ENCODE peak calls at places on chromosomes 13 and 19, in six cellular contexts. Q, N, G, C, Y and P are unnamed samples.

GRCh38 chr13:111506621-111507020 is 186.2 kb downstream of the TEX29 start:
- DNase-seq in C (no peak), G (no peak), Y (no peak), Q (no peak), N (no peak), P (no peak)

GRCh38 chr13:54573186-54573585 is 1544.6 kb downstream of the OLFM4 start:
- DNase-seq in C (no peak), Q (no peak), G (no peak), Y (no peak), N (no peak), P (no peak)

GRCh38 chr13:111371720-111372119 is 51.3 kb downstream of the TEX29 start:
- DNase-seq in N (no peak), C (no peak), G (no peak), Q (no peak), Y (no peak), P (no peak)

GRCh38 chr13:83215627-83216026 is 666.6 kb downstream of the SLITRK1 start:
- DNase-seq in N (peak; percentile 76), C (peak; percentile 80), Y (no peak), G (no peak), Q (no peak), P (no peak)

GRCh38 chr13:31351376-31351775 is 151.6 kb downstream of the B3GLCT start:
- DNase-seq in N (no peak), Q (no peak), Y (no peak), G (no peak), C (no peak), P (no peak)

GRCh38 chr19:45952691-45953505 is 20.8 kb downstream of the NOVA2 start:
- DNase-seq in C (peak; percentile 62), Q (no peak), N (peak; percentile 43), G (peak; percentile 86), Y (peak; percentile 54), P (no peak)

GRCh38 chr19:56916528-56916927 is 76.0 kb upstream of the PEG3 start:
- DNase-seq in G (no peak), Y (no peak), Q (no peak), C (no peak), N (no peak), P (no peak)

GRCh38 chr13:29952245-29952644 is 101.8 kb upstream of the UBL3 start:
- DNase-seq in Y (no peak), Q (no peak), G (no peak), C (no peak), N (no peak), P (no peak)

GRCh38 chr13:40271511-40271910 is 394.9 kb downstream of the FOXO1 start:
- DNase-seq in C (no peak), Y (peak; percentile 19), Q (peak; percentile 77), N (no peak), G (no peak), P (no peak)

GRCh38 chr19:3785938-3786824 is at the start of gene MATK:
- DNase-seq in Q (no peak), N (no peak), C (no peak), Y (no peak), G (no peak), P (peak; percentile 53)

GRCh38 chr13:105804561-105805190 is 730.8 kb downstream of the EFNB2 start:
- DNase-seq in G (no peak), Y (no peak), C (peak; percentile 30), N (peak; percentile 22), Q (no peak), P (no peak)

GRCh38 chr19:35151273-35152065 is 3.1 kb upstream of the FXYD5 start:
- DNase-seq in G (no peak), Y (no peak), Q (no peak), N (no peak), C (no peak), P (no peak)

GRCh38 chr19:39871886-39872866 is 26.0 kb upstream of the FBL start:
- DNase-seq in C (no peak), Q (no peak), N (no peak), Y (no peak), G (no peak), P (no peak)

GRCh38 chr19:56964526-56964925 is 124.0 kb upstream of the PEG3 start:
- DNase-seq in N (no peak), C (no peak), Q (no peak), G (no peak), Y (no peak), P (no peak)

DNA sequence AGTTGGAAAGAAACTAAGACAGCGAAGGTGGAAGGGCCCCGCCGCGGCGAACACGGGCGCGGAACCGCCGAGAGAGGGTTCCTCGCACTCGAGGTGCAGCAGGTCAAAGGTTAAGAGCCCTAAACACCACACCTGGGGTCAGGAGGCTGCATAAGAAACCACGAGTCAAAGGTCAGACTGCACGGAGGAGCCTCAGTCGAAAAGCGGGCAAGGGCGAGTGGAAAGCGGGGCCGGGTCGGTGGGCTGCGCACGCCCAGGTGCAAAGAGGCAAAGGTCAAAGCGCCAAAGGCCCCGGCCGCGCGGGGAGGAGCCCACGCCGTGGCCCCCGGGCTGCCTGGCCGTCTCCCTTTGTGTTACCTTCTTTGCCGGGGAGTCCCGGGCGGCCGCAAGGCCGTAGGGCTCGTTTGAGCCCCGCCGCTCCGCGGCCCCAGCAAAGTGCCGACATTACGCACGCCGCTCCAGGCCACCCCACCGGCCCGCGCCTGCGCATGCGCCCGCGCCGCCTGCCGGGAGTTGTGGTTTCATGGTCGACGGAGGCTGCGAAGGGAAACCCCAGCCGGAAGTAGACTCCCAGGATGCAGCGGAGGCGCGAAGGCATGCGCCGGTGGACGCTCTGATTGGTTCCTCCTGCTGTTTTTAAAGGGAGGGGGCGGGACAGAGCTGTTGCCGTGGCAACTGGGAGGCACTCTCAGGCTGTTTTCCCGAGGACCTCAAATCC is at the start of gene POLRMT:
- DNase-seq in Y (peak; percentile 99), C (peak; percentile 99), Q (peak; percentile 99), G (peak; percentile 97), N (peak; percentile 98), P (peak; percentile 100)
- TF ChIP-seq CTCF in Y (peak; percentile 32), C (no peak), Q (no peak), G (no peak), N (no peak), P (no peak)

GRCh38 chr19:7637374-7638256 is 705 bp downstream of the STXBP2 start:
- DNase-seq in Y (peak; percentile 63), G (no peak), Q (no peak), C (peak; percentile 33), N (no peak), P (no peak)

GRCh38 chr19:7638802-7639465 is 2.0 kb downstream of the STXBP2 start:
- DNase-seq in C (no peak), Y (no peak), Q (no peak), G (no peak), N (no peak), P (peak; percentile 93)

GRCh38 chr19:7635670-7636069 is 1.2 kb upstream of the STXBP2 start:
- DNase-seq in Y (no peak), C (no peak), G (no peak), N (no peak), Q (no peak), P (no peak)

GRCh38 chr19:7636317-7636690 is 606 bp upstream of the STXBP2 start:
- DNase-seq in Q (no peak), G (no peak), N (no peak), C (no peak), Y (no peak), P (no peak)

DNA sequence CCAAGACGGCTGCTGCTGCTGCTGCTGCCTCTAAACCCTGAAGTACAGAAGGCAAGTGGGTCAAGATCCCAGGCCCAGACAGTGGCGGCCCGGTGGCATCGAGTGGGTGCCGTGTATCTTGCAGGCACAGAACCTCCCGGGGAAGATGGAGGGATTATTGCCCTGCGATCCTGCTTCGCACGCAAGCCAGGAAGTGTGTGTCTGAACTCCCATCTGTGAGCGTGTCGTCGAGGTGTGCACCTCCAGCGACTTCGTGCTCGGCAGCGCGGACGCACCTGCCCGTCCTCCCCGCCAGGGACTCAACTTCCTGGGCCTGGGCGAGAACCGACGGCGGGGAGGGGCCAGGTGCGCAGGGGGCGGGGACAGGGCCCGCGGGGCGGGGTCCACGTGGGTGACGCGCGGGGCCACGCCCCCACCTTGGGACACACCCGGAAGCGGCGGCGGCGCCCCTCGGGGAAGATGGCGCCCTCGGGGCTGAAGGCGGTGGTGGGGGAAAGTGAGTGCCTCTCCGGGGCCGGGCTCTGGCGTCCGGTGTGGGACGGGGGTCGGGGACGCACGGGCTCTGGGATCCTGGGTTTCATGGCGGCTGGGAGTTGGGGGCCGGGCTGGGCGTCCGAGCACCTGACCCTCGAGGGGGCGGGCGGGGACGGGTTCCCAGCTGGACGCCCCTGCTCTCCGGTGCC is at the start of gene STXBP2:
- DNase-seq in C (peak; percentile 31), Y (peak; percentile 93), G (peak; percentile 85), Q (no peak), N (no peak), P (no peak)
- TF ChIP-seq CTCF in C (no peak), Y (peak; percentile 59), G (peak; percentile 8), Q (no peak), N (no peak), P (no peak)

GRCh38 chr19:55674841-55675660 is at the start of gene EPN1:
- DNase-seq in Y (peak; percentile 98), Q (peak; percentile 98), N (peak; percentile 95), C (peak; percentile 96), G (peak; percentile 96), P (peak; percentile 96)

GRCh38 chr19:55676889-55677505 is 2.0 kb downstream of the EPN1 start:
- DNase-seq in Q (no peak), G (no peak), C (no peak), Y (no peak), N (no peak), P (no peak)

GRCh38 chr19:55675661-55676354 is 782 bp downstream of the EPN1 start:
- DNase-seq in Y (no peak), C (no peak), N (no peak), G (no peak), Q (no peak), P (no peak)

GRCh38 chr19:55677572-55678028 is 2.6 kb downstream of the EPN1 start:
- DNase-seq in G (no peak), Q (no peak), Y (peak; percentile 69), C (no peak), N (no peak), P (no peak)

DNA sequence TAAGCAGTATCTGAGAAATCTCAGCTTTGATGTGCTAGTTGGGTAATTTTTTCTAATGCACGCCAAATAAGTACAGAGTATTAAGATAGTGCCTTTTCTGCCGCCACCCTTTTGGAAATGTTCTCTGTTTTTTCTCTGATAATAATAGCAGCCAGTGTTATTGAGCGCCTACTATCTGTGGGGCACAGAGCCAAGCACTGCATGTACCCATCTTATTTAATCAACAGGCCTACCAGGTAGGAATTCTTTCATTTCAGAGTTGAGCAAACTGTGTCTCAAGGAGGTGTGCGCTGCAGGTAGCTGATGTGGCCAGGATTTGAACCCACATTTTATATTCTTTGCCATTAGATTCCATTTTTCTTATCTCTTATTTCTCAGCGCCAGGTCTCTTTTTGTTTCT is 1.4 kb downstream of the EPN1 start:
- DNase-seq in Q (no peak), C (peak; percentile 32), G (no peak), Y (peak; percentile 87), N (peak; percentile 22), P (no peak)
- TF ChIP-seq CTCF in Q (no peak), C (peak; percentile 23), G (no peak), Y (peak; percentile 48), N (peak; percentile 21), P (no peak)

DNA sequence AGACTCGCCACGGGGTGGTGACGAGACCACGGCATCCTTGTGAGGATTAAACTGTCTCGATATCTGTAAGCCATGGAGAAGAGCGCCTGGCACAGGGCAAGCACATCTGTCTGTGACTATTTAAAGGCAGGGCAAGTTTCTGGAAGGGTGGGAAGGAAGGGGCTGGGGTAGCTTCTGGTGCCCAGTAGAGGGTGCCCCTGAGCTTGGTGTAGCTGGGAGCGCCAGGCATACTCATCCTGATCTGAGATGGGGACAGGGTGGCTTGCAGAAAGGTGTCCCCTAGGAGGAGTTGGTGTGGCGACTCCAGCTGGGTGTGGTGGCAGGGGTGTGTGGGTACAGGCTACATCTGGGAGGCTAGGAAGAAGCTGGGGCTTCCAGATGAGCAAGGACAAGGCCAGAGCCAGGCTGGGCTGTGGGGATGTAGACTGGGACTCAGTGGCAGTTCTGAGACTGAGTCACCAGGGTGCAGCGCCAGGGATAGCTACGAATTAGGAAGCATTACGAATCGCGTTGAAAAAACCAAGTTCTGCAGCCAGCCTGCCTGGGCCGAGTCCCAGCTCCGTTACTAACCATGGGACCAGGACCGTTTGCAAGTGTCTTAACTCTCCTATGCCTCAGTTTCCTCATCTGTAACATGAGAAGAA is 23.1 kb upstream of the ASPDH start:
- DNase-seq in C (no peak), G (no peak), N (no peak), Q (no peak), Y (no peak), P (no peak)
- TF ChIP-seq CTCF in C (no peak), G (no peak), N (no peak), Q (no peak), Y (no peak), P (no peak)